ENCODE peak calls at places on chromosomes 3 and 15, in six cellular contexts. One of them, this sample, is unnamed.

GRCh38 chr15:40098489-40099261 is 10.0 kb downstream of the BMF start:
- DNase-seq in epithelial cell of esophagus: peak; percentile 83
- DNase-seq in CD8-positive, alpha-beta memory T cell: peak; percentile 13
- DNase-seq in GM23248: peak; percentile 96
- DNase-seq in neural progenitor cell: no peak
- DNase-seq in NCI-H1092: peak; percentile 70
- DNase-seq in this sample: peak; percentile 65

GRCh38 chr3:55469957-55470526 is 17.1 kb downstream of the WNT5A start:
- DNase-seq in CD8-positive, alpha-beta memory T cell: no peak
- DNase-seq in neural progenitor cell: no peak
- DNase-seq in GM23248: no peak
- DNase-seq in epithelial cell of esophagus: no peak
- DNase-seq in NCI-H1092: no peak
- DNase-seq in this sample: no peak

GRCh38 chr3:27943106-27943505 is 221.0 kb upstream of the EOMES start:
- DNase-seq in NCI-H1092: no peak
- DNase-seq in epithelial cell of esophagus: peak; percentile 41
- DNase-seq in CD8-positive, alpha-beta memory T cell: no peak
- DNase-seq in GM23248: peak; percentile 61
- DNase-seq in neural progenitor cell: peak; percentile 59
- DNase-seq in this sample: no peak

GRCh38 chr3:54213910-54214309 is 91.6 kb downstream of the CACNA2D3 start:
- DNase-seq in CD8-positive, alpha-beta memory T cell: no peak
- DNase-seq in neural progenitor cell: no peak
- DNase-seq in GM23248: peak; percentile 16
- DNase-seq in epithelial cell of esophagus: peak; percentile 7
- DNase-seq in NCI-H1092: no peak
- DNase-seq in this sample: no peak

GRCh38 chr3:120908803-120909601 is 997 bp downstream of the STXBP5L start:
- DNase-seq in GM23248: peak; percentile 3
- DNase-seq in NCI-H1092: no peak
- DNase-seq in epithelial cell of esophagus: no peak
- DNase-seq in CD8-positive, alpha-beta memory T cell: no peak
- DNase-seq in neural progenitor cell: no peak
- DNase-seq in this sample: no peak

GRCh38 chr3:12813967-12814366 is 17.5 kb downstream of the CAND2 start:
- DNase-seq in GM23248: no peak
- DNase-seq in NCI-H1092: no peak
- DNase-seq in CD8-positive, alpha-beta memory T cell: no peak
- DNase-seq in epithelial cell of esophagus: no peak
- DNase-seq in neural progenitor cell: no peak
- DNase-seq in this sample: no peak

GRCh38 chr15:65082303-65082958 is 5.9 kb downstream of the KBTBD13 start:
- DNase-seq in CD8-positive, alpha-beta memory T cell: no peak
- DNase-seq in epithelial cell of esophagus: peak; percentile 26
- DNase-seq in neural progenitor cell: peak; percentile 51
- DNase-seq in NCI-H1092: no peak
- DNase-seq in GM23248: no peak
- DNase-seq in this sample: no peak

GRCh38 chr3:158970006-158970405 is 168.2 kb downstream of the MFSD1 start:
- DNase-seq in CD8-positive, alpha-beta memory T cell: no peak
- DNase-seq in neural progenitor cell: no peak
- DNase-seq in epithelial cell of esophagus: no peak
- DNase-seq in GM23248: no peak
- DNase-seq in NCI-H1092: no peak
- DNase-seq in this sample: peak; percentile 27

GRCh38 chr15:90043611-90044010 is 42.5 kb downstream of the ZNF710 start:
- DNase-seq in GM23248: no peak
- DNase-seq in CD8-positive, alpha-beta memory T cell: no peak
- DNase-seq in epithelial cell of esophagus: no peak
- DNase-seq in neural progenitor cell: peak; percentile 73
- DNase-seq in NCI-H1092: no peak
- DNase-seq in this sample: no peak

GRCh38 chr3:75294124-75294523 is 370.0 kb upstream of the FRG2C start:
- DNase-seq in epithelial cell of esophagus: no peak
- DNase-seq in NCI-H1092: no peak
- DNase-seq in GM23248: peak; percentile 71
- DNase-seq in CD8-positive, alpha-beta memory T cell: no peak
- DNase-seq in neural progenitor cell: peak; percentile 67
- DNase-seq in this sample: no peak

GRCh38 chr15:63250312-63250965 is 27.0 kb upstream of the APH1B start:
- DNase-seq in GM23248: peak; percentile 99
- DNase-seq in NCI-H1092: no peak
- DNase-seq in neural progenitor cell: no peak
- DNase-seq in CD8-positive, alpha-beta memory T cell: no peak
- DNase-seq in epithelial cell of esophagus: peak; percentile 98
- DNase-seq in this sample: no peak

GRCh38 chr15:59274126-59274970 is 67.7 kb downstream of the LDHAL6B start:
- DNase-seq in CD8-positive, alpha-beta memory T cell: no peak
- DNase-seq in epithelial cell of esophagus: peak; percentile 70
- DNase-seq in neural progenitor cell: no peak
- DNase-seq in NCI-H1092: no peak
- DNase-seq in GM23248: peak; percentile 71
- DNase-seq in this sample: no peak

GRCh38 chr3:139300416-139300815 is 43.4 kb upstream of the MRPS22 start:
- DNase-seq in GM23248: no peak
- DNase-seq in CD8-positive, alpha-beta memory T cell: no peak
- DNase-seq in neural progenitor cell: no peak
- DNase-seq in epithelial cell of esophagus: no peak
- DNase-seq in NCI-H1092: no peak
- DNase-seq in this sample: no peak

GRCh38 chr3:190073264-190073663 is 47.4 kb downstream of the P3H2 start:
- DNase-seq in NCI-H1092: no peak
- DNase-seq in GM23248: no peak
- DNase-seq in CD8-positive, alpha-beta memory T cell: no peak
- DNase-seq in neural progenitor cell: no peak
- DNase-seq in epithelial cell of esophagus: no peak
- DNase-seq in this sample: no peak

GRCh38 chr3:31941230-31941632 is 39.8 kb downstream of the OSBPL10 start:
- DNase-seq in NCI-H1092: no peak
- DNase-seq in GM23248: no peak
- DNase-seq in neural progenitor cell: no peak
- DNase-seq in epithelial cell of esophagus: peak; percentile 45
- DNase-seq in CD8-positive, alpha-beta memory T cell: no peak
- DNase-seq in this sample: no peak

GRCh38 chr3:26574766-26575165 is 47.8 kb upstream of the LRRC3B start:
- DNase-seq in epithelial cell of esophagus: no peak
- DNase-seq in NCI-H1092: no peak
- DNase-seq in neural progenitor cell: no peak
- DNase-seq in GM23248: no peak
- DNase-seq in CD8-positive, alpha-beta memory T cell: no peak
- DNase-seq in this sample: no peak

GRCh38 chr15:43498988-43499387 is 6.0 kb upstream of the TP53BP1 start:
- DNase-seq in epithelial cell of esophagus: no peak
- DNase-seq in GM23248: no peak
- DNase-seq in CD8-positive, alpha-beta memory T cell: no peak
- DNase-seq in NCI-H1092: no peak
- DNase-seq in neural progenitor cell: no peak
- DNase-seq in this sample: no peak